ENCODE peak calls at places on chromosomes 4 and X, in nine cellular contexts. I is sigmoid colon; P is Kasumi-1; Z is Calu3; H is fibroblast of gingiva; G is lower lobe of right lung; N is naive thymus-derived CD8-positive, alpha-beta T cell; Y is GM23338; L is RKO. W is an unnamed sample.

GRCh38 chr4:184408021-184408710 is 66.2 kb downstream of the IRF2 start:
- DNase-seq in I (no peak), P (no peak), Z (no peak), H (peak), G (no peak), N (no peak), Y (no peak), L (peak), W (no peak)

GRCh38 chr4:185144601-185145240 is 1.7 kb downstream of the SLC25A4 start:
- DNase-seq in I (no peak), P (no peak), Z (no peak), H (no peak), G (no peak), N (no peak), Y (no peak), L (no peak), W (no peak)

GRCh38 chrX:155632424-155633100 is 19.8 kb upstream of the TMLHE start:
- DNase-seq in I (no peak), P (no peak), Z (no peak), H (no peak), G (no peak), N (no peak), Y (no peak), L (no peak), W (peak)

GRCh38 chrX:53347948-53348347 is 66.6 kb upstream of the IQSEC2 start:
- DNase-seq in I (no peak), P (no peak), Z (no peak), H (no peak), G (no peak), N (no peak), Y (no peak), L (no peak), W (no peak)

GRCh38 chr4:104966349-104967033 is 180.2 kb upstream of the TET2 start:
- DNase-seq in I (no peak), P (peak), Z (peak), H (no peak), G (no peak), N (no peak), Y (peak), L (no peak), W (peak)

GRCh38 chrX:38768079-38768478 is 33.2 kb upstream of the MID1IP1 start:
- DNase-seq in I (no peak), P (peak), Z (no peak), H (peak), G (no peak), N (no peak), Y (no peak), L (peak), W (peak)

GRCh38 chr4:146442801-146443200 is 78.9 kb downstream of the SLC10A7 start:
- DNase-seq in I (no peak), P (no peak), Z (no peak), H (peak), G (no peak), N (no peak), Y (no peak), L (peak), W (no peak)

GRCh38 chr4:14184265-14184664 is 556.7 kb upstream of the BOD1L1 start:
- DNase-seq in I (peak), P (peak), Z (no peak), H (peak), G (no peak), N (no peak), Y (no peak), L (no peak), W (no peak)

GRCh38 chr4:107939307-107939706 is 8.0 kb downstream of the CYP2U1 start:
- DNase-seq in I (no peak), P (no peak), Z (no peak), H (peak), G (no peak), N (no peak), Y (no peak), L (no peak), W (no peak)

GRCh38 chr4:10413177-10413576 is 44.0 kb downstream of the ZNF518B start:
- DNase-seq in I (no peak), P (no peak), Z (no peak), H (no peak), G (no peak), N (no peak), Y (no peak), L (no peak), W (no peak)

GRCh38 chr4:157128395-157128794 is 52.4 kb downstream of the GLRB start:
- DNase-seq in I (no peak), P (peak), Z (peak), H (peak), G (no peak), N (no peak), Y (peak), L (peak), W (no peak)

GRCh38 chr4:78057600-78058560 is 757 bp downstream of the FRAS1 start:
- DNase-seq in I (peak), P (peak), Z (peak), H (peak), G (peak), N (no peak), Y (peak), L (peak), W (no peak)

GRCh38 chrX:114344756-114345155 is 239.1 kb upstream of the HTR2C start:
- DNase-seq in I (no peak), P (peak), Z (no peak), H (peak), G (no peak), N (no peak), Y (peak), L (peak), W (peak)

GRCh38 chrX:120857240-120857639 is 18.4 kb downstream of the CT47B1 start:
- DNase-seq in I (no peak), P (no peak), Z (peak), H (no peak), G (no peak), N (no peak), Y (peak), L (no peak), W (no peak)

GRCh38 chr4:20370284-20370683 is 118.6 kb downstream of the SLIT2 start:
- DNase-seq in I (no peak), P (no peak), Z (no peak), H (peak), G (no peak), N (no peak), Y (no peak), L (no peak), W (no peak)

GRCh38 chr4:120718979-120719566 is 203.5 kb downstream of the PRDM5 start:
- DNase-seq in I (no peak), P (peak), Z (peak), H (peak), G (no peak), N (peak), Y (peak), L (peak), W (peak)

GRCh38 chr4:26803462-26803861 is 57.2 kb upstream of the STIM2 start:
- DNase-seq in I (no peak), P (no peak), Z (no peak), H (peak), G (no peak), N (no peak), Y (peak), L (no peak), W (peak)

GRCh38 chr4:140662082-140662869 is 93.5 kb upstream of the UCP1 start:
- DNase-seq in I (no peak), P (no peak), Z (no peak), H (no peak), G (no peak), N (no peak), Y (no peak), L (no peak), W (no peak)

GRCh38 chrX:103197721-103198306 is 17.1 kb upstream of the BEX4 start:
- DNase-seq in I (no peak), P (no peak), Z (no peak), H (peak), G (no peak), N (no peak), Y (no peak), L (peak), W (no peak)

GRCh38 chr4:114980932-114981693 is 132.3 kb downstream of the NDST4 start:
- DNase-seq in I (no peak), P (no peak), Z (no peak), H (peak), G (no peak), N (no peak), Y (no peak), L (no peak), W (no peak)

GRCh38 chrX:48465336-48465933 is 4.6 kb downstream of the SLC38A5 start:
- DNase-seq in I (no peak), P (no peak), Z (no peak), H (peak), G (no peak), N (no peak), Y (no peak), L (peak), W (no peak)

GRCh38 chrX:132737743-132738142 is 220.7 kb downstream of the HS6ST2 start:
- DNase-seq in I (no peak), P (peak), Z (peak), H (no peak), G (peak), N (no peak), Y (no peak), L (peak), W (peak)

GRCh38 chr4:105708376-105709080 is at the start of the genes GSTCD and INTS12:
- DNase-seq in I (peak), P (peak), Z (peak), H (peak), G (peak), N (peak), Y (peak), L (peak), W (peak)

GRCh38 chrX:30961387-30961786 is 72.3 kb upstream of the TAB3 start:
- DNase-seq in I (no peak), P (no peak), Z (no peak), H (no peak), G (no peak), N (no peak), Y (no peak), L (no peak), W (no peak)

GRCh38 chrX:2620576-2620975 is 70.5 kb upstream of the CD99 start:
- DNase-seq in I (no peak), P (no peak), Z (no peak), H (no peak), G (no peak), N (no peak), Y (no peak), L (no peak), W (no peak)

GRCh38 chr4:141352328-141352727 is 131.6 kb downstream of the ZNF330 start:
- DNase-seq in I (no peak), P (peak), Z (no peak), H (no peak), G (no peak), N (no peak), Y (no peak), L (no peak), W (peak)

GRCh38 chr4:22593933-22594332 is 78.1 kb upstream of the ADGRA3 start:
- DNase-seq in I (no peak), P (no peak), Z (no peak), H (no peak), G (no peak), N (no peak), Y (no peak), L (no peak), W (no peak)

GRCh38 chr4:38889143-38889542 is 21.5 kb downstream of the FAM114A1 start:
- DNase-seq in I (no peak), P (no peak), Z (no peak), H (peak), G (no peak), N (no peak), Y (no peak), L (peak), W (peak)

GRCh38 chr4:38860788-38861424 is 4.3 kb upstream of the TLR6 start:
- DNase-seq in I (no peak), P (peak), Z (peak), H (no peak), G (peak), N (peak), Y (peak), L (peak), W (peak)

GRCh38 chr4:69032847-69033638 is 63.2 kb upstream of the UGT2B7 start:
- DNase-seq in I (no peak), P (no peak), Z (no peak), H (no peak), G (no peak), N (no peak), Y (no peak), L (no peak), W (no peak)

GRCh38 chr4:130511776-130512175 is 1415.8 kb downstream of the C4orf33 start:
- DNase-seq in I (no peak), P (no peak), Z (peak), H (no peak), G (no peak), N (no peak), Y (no peak), L (no peak), W (no peak)

GRCh38 chr4:146957252-146957651 is 11.6 kb upstream of the TTC29 start:
- DNase-seq in I (no peak), P (no peak), Z (peak), H (peak), G (no peak), N (no peak), Y (no peak), L (peak), W (no peak)

GRCh38 chrX:3516051-3516541 is 169.6 kb upstream of the MXRA5 start:
- DNase-seq in I (no peak), P (no peak), Z (no peak), H (peak), G (no peak), N (no peak), Y (no peak), L (no peak), W (no peak)